ENCODE peak calls at places on chromosomes 11 and 22, in six cellular contexts. N is glutamatergic neuron, O is GM20000, G is HepG2, U is breast epithelium, L is fibroblast of lung. Z is an unnamed sample.
A peak's percentile ranks its signal among the peaks of the same experiment; 100 is the strongest.

GRCh38 chr11:13603661-13604060 is 64.8 kb upstream of the FAR1 start:
- DNase-seq in N (no peak), O (no peak), G (no peak), U (no peak), L (no peak), Z (no peak)

GRCh38 chr22:36571991-36572390 is 43.0 kb upstream of the EIF3D start:
- DNase-seq in N (no peak), O (no peak), G (no peak), U (no peak), L (no peak), Z (no peak)

GRCh38 chr22:27193215-27193614 is 535.8 kb downstream of the MIAT start:
- DNase-seq in N (no peak), O (no peak), G (no peak), U (no peak), L (no peak), Z (no peak)

GRCh38 chr11:19595840-19596751 is 116.5 kb upstream of the NAV2 start:
- DNase-seq in N (no peak), O (no peak), G (no peak), U (no peak), L (peak; percentile 93), Z (no peak)

GRCh38 chr22:28106601-28107000 is 187.5 kb upstream of the PITPNB start:
- DNase-seq in N (no peak), O (no peak), G (no peak), U (no peak), L (no peak), Z (no peak)

GRCh38 chr11:35316161-35316560 is 103.2 kb downstream of the SLC1A2 start:
- DNase-seq in N (no peak), O (no peak), G (no peak), U (no peak), L (peak; percentile 24), Z (no peak)

GRCh38 chr11:66701432-66702240 is 23.9 kb upstream of the RBM4B start:
- DNase-seq in N (no peak), O (no peak), G (peak; percentile 66), U (no peak), L (no peak), Z (no peak)

GRCh38 chr22:22386602-22387385 is 121.7 kb downstream of the ZNF280B start:
- DNase-seq in N (no peak), O (no peak), G (peak; percentile 93), U (no peak), L (no peak), Z (no peak)

GRCh38 chr22:41524809-41525449 is 19.3 kb downstream of the POLR3H start:
- DNase-seq in N (no peak), O (peak; percentile 56), G (no peak), U (no peak), L (no peak), Z (no peak)

GRCh38 chr11:129750343-129751292 is 65.0 kb upstream of the TMEM45B start:
- DNase-seq in N (peak; percentile 80), O (peak; percentile 77), G (peak; percentile 56), U (peak; percentile 59), L (peak; percentile 76), Z (peak; percentile 39)

GRCh38 chr11:99098751-99099150 is 78.0 kb downstream of the CNTN5 start:
- DNase-seq in N (no peak), O (peak; percentile 7), G (no peak), U (no peak), L (no peak), Z (no peak)

GRCh38 chr11:118827118-118827517 is 36.2 kb upstream of the DDX6 start:
- DNase-seq in N (no peak), O (no peak), G (no peak), U (no peak), L (no peak), Z (no peak)

GRCh38 chr11:47870404-47870803 is 22.3 kb upstream of the NUP160 start:
- DNase-seq in N (no peak), O (no peak), G (no peak), U (no peak), L (no peak), Z (no peak)

GRCh38 chr11:125110996-125111340 is 458 bp downstream of the TMEM218 start:
- DNase-seq in N (no peak), O (no peak), G (peak; percentile 21), U (no peak), L (no peak), Z (no peak)

GRCh38 chr11:128135451-128135850 is 451.9 kb downstream of the ETS1 start:
- DNase-seq in N (no peak), O (no peak), G (no peak), U (peak; percentile 84), L (no peak), Z (no peak)

GRCh38 chr11:44607324-44607962 is 42.0 kb downstream of the CD82 start:
- DNase-seq in N (no peak), O (no peak), G (no peak), U (no peak), L (peak; percentile 18), Z (no peak)

GRCh38 chr11:78032090-78032489 is 9.0 kb upstream of the KCTD14 start:
- DNase-seq in N (no peak), O (no peak), G (no peak), U (no peak), L (no peak), Z (no peak)

GRCh38 chr22:30843245-30843644 is 125.3 kb downstream of the MORC2 start:
- DNase-seq in N (no peak), O (no peak), G (no peak), U (no peak), L (peak; percentile 25), Z (no peak)

GRCh38 chr22:42901790-42902508 is 44.9 kb upstream of the ARFGAP3 start:
- DNase-seq in N (no peak), O (no peak), G (no peak), U (no peak), L (no peak), Z (no peak)

GRCh38 chr11:120744016-120744994 is 232.8 kb downstream of the GRIK4 start:
- DNase-seq in N (no peak), O (no peak), G (no peak), U (no peak), L (no peak), Z (no peak)

GRCh38 chr11:117302228-117302627 is 11.1 kb downstream of the BACE1-AS start:
- DNase-seq in N (no peak), O (no peak), G (no peak), U (no peak), L (no peak), Z (no peak)

GRCh38 chr11:69836401-69836800 is 17.2 kb upstream of the FGF3 start:
- DNase-seq in N (no peak), O (no peak), G (no peak), U (no peak), L (no peak), Z (peak; percentile 18)

DNA sequence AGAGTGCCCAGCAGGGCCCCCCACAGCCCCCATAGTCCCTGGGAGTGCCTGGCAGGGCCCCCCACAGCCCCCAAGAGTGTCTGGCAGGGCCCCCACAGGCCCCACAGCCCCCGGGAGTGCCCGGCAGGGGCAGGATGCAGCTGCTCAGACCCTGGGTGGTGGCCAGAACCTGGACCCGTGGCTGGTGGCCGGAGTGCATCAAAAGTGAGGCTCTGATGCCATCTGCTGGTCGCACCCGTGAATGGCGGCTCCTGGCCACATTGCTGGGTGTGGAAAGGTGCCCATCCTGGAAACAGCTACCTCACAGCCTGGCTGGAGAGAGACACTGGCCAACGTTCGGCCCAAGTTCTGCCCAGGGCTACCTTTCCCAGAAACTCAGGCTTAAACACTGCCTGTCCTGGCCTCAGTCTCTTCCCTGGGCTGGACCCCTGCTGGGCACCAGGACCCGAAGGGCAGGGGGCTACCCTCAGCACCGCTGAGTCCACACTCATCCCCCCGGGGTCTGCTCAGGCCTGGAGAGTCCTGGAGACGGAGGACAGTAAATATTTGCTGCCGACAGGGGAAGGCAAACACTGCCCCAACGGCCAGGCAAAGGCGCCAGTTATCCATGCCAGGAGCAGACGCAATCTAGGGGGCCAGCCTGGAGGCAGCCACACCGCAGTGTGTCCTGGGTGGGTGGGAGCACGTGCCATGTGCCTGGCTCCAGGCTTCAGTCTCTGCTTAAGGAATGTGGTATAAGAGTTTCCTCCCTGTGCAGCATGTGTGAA is 4.4 kb downstream of the INS start:
- DNase-seq in N (peak; percentile 91), O (peak; percentile 88), G (peak; percentile 42), U (peak; percentile 55), L (peak; percentile 43), Z (peak; percentile 63)
- TF ChIP-seq CTCF in N (peak; percentile 90), O (peak; percentile 72), G (peak; percentile 96), U (peak; percentile 38), L (peak; percentile 60), Z (no peak)

DNA sequence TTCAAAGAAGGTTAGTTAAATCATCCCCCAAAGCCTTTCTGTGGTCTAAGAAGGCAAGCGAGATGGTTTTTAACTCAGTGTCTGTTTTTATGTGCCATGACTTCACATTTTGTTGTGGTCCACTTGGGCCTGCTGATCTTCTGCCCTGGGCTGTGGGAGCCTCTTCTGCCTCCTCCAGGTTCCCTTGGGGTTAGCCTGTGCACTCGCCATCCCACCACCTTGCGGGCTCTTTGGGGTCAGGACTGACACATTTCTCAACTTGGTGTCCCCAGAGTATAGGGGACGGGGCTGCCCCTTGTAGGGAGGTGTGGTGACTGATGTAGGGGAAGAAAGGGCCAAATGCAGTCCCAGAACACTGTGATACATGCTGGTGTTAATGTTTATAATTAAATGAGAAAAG is 207.0 kb downstream of the TBC1D22A start:
- DNase-seq in N (no peak), O (peak; percentile 92), G (no peak), U (no peak), L (no peak), Z (no peak)
- TF ChIP-seq CTCF in N (no peak), O (no peak), G (no peak), U (no peak), L (no peak), Z (no peak)

DNA sequence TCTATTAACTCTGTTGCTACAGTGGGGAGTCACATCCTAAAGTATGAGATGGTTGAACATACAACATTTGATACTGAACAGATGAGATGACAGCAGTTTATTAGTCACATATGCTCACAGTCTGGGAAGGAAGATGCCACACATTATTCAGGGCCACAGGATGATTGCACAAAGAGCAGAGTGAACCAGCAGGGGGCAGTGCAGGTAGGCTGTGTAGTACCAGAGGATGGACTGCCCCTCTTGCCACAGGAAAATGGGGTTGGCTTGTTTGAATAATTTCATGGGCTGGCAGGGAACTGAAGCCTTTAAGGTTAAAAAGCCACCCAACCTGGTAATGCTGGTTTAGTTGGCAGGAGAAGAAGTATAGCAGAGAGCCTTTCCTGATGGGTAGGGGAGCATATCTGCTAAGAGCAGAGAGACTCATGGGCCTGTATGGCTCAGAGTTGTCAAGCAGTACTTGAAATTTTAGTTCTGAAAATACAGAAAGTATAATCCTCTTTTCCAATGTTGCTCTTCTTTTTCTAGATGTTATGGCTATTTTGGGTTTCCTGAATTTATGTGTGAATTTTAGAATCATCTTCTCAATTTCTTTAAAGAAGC is 180.4 kb upstream of the B3GAT1 start:
- DNase-seq in N (peak; percentile 82), O (peak; percentile 28), G (peak; percentile 15), U (no peak), L (no peak), Z (no peak)
- TF ChIP-seq CTCF in N (peak; percentile 77), O (peak; percentile 38), G (peak; percentile 75), U (no peak), L (no peak), Z (no peak)

DNA sequence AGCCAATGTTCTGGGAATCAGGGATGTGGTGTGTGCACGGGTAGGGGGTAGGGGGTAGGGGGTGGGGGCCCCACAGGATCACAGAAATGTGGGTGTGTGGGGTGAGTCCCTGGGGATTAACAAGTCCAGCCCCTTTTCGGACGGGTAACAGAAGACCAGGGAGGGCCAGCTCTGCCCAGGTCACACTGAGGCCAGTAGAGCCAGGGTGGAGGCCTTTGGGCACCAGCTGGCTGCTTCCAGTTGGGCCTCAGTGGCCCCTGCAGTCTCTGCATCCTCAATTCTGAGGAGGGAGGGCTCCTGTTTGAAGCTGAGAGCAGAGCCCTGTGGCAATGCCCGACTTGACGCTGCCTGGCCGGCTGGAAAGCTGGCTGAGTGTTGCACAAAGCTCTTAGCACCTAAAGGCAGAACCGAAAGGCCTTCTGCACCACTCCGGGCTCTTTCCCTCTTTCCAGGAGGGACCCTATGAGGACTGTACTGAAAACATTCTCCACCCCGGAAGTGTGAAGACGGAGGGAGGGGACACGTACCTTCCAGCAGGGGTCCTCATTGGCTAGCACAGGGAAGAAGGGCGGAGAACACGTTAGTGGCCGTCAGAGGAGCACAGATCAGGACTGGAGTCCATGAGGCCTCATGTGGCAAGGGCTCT is 120.4 kb downstream of the PHF21B start:
- DNase-seq in N (no peak), O (no peak), G (no peak), U (no peak), L (no peak), Z (no peak)
- TF ChIP-seq CTCF in N (peak; percentile 11), O (no peak), G (no peak), U (no peak), L (no peak), Z (no peak)